ENCODE peak calls at places on chromosomes 7 and 10, in four cellular contexts. H, Y, I and P are unnamed samples.

GRCh38 chr10:121168513-121169216 is 317.5 kb downstream of the WDR11 start:
- DNase-seq in I (peak; percentile 57), Y (no peak), H (no peak), P (no peak)

GRCh38 chr7:69893915-69894314 is 295.6 kb downstream of the AUTS2 start:
- DNase-seq in H (no peak), Y (no peak), I (no peak), P (no peak)

GRCh38 chr7:19919156-19920085 is 146.0 kb upstream of the TMEM196 start:
- DNase-seq in Y (no peak), I (no peak), H (no peak), P (no peak)

GRCh38 chr10:95260397-95260881 is 30.4 kb downstream of the PDLIM1 start:
- DNase-seq in H (no peak), I (no peak), Y (no peak), P (peak; percentile 73)

GRCh38 chr7:130919316-130920103 is 185.5 kb upstream of the KLF14 start:
- DNase-seq in I (no peak), H (no peak), Y (no peak), P (no peak)

GRCh38 chr10:78972947-78973900 is 95.5 kb upstream of the ZMIZ1 start:
- DNase-seq in H (peak; percentile 80), I (peak; percentile 87), Y (peak; percentile 56), P (peak; percentile 96)

GRCh38 chr10:79159141-79159619 is 90.4 kb downstream of the ZMIZ1 start:
- DNase-seq in I (no peak), H (no peak), Y (no peak), P (no peak)

GRCh38 chr7:156556083-156556482 is 84.5 kb upstream of the RNF32 start:
- DNase-seq in Y (no peak), H (no peak), I (no peak), P (no peak)

GRCh38 chr7:125391921-125392320 is 462.3 kb upstream of the POT1 start:
- DNase-seq in I (no peak), Y (no peak), H (no peak), P (no peak)

GRCh38 chr7:151428393-151429231 is 11.3 kb downstream of the CRYGN start:
- DNase-seq in Y (no peak), I (no peak), H (no peak), P (no peak)

GRCh38 chr7:12391922-12392615 is 11.6 kb downstream of the VWDE start:
- DNase-seq in Y (no peak), H (no peak), I (no peak), P (no peak)

GRCh38 chr7:2757904-2758672 is 70.1 kb downstream of the AMZ1 start:
- DNase-seq in H (peak; percentile 86), Y (no peak), I (no peak), P (no peak)

GRCh38 chr10:70537398-70538194 is 59.0 kb downstream of the PALD1 start:
- DNase-seq in I (peak; percentile 83), Y (no peak), H (no peak), P (no peak)

GRCh38 chr7:134943785-134944400 is 42.4 kb upstream of the AGBL3 start:
- DNase-seq in H (no peak), Y (no peak), I (no peak), P (no peak)

GRCh38 chr7:52758337-52758736 is 277.1 kb upstream of the POM121L12 start:
- DNase-seq in Y (no peak), H (no peak), I (no peak), P (no peak)

GRCh38 chr7:50393547-50394252 is 56.5 kb downstream of the FIGNL1 start:
- DNase-seq in I (no peak), Y (no peak), H (no peak), P (no peak)

GRCh38 chr7:7977774-7978173 is 9.2 kb downstream of the GLCCI1 start:
- DNase-seq in I (no peak), H (no peak), Y (no peak), P (no peak)

GRCh38 chr10:84574101-84574500 is 245.7 kb downstream of the CCSER2 start:
- DNase-seq in Y (no peak), I (no peak), H (no peak), P (no peak)

GRCh38 chr10:44651834-44652233 is 259.3 kb upstream of the TMEM72 start:
- DNase-seq in H (no peak), I (no peak), Y (no peak), P (no peak)

GRCh38 chr7:112105584-112106540 is 100.3 kb downstream of the DOCK4 start:
- DNase-seq in Y (no peak), I (no peak), H (no peak), P (no peak)

GRCh38 chr7:100489824-100490223 is 6.1 kb downstream of the NYAP1 start:
- DNase-seq in H (peak; percentile 77), Y (no peak), I (peak; percentile 89), P (peak; percentile 90)

GRCh38 chr10:3397231-3397630 is 224.6 kb upstream of the PITRM1 start:
- DNase-seq in Y (no peak), I (no peak), H (no peak), P (no peak)

GRCh38 chr10:29295813-29296212 is 6.9 kb downstream of the LYZL1 start:
- DNase-seq in Y (no peak), H (no peak), I (no peak), P (peak; percentile 27)

GRCh38 chr7:105760549-105761447 is 115.6 kb downstream of the ATXN7L1 start:
- DNase-seq in I (no peak), Y (no peak), H (no peak), P (no peak)

GRCh38 chr7:36315309-36315948 is 74.2 kb upstream of the ANLN start:
- DNase-seq in I (no peak), Y (no peak), H (no peak), P (no peak)

DNA sequence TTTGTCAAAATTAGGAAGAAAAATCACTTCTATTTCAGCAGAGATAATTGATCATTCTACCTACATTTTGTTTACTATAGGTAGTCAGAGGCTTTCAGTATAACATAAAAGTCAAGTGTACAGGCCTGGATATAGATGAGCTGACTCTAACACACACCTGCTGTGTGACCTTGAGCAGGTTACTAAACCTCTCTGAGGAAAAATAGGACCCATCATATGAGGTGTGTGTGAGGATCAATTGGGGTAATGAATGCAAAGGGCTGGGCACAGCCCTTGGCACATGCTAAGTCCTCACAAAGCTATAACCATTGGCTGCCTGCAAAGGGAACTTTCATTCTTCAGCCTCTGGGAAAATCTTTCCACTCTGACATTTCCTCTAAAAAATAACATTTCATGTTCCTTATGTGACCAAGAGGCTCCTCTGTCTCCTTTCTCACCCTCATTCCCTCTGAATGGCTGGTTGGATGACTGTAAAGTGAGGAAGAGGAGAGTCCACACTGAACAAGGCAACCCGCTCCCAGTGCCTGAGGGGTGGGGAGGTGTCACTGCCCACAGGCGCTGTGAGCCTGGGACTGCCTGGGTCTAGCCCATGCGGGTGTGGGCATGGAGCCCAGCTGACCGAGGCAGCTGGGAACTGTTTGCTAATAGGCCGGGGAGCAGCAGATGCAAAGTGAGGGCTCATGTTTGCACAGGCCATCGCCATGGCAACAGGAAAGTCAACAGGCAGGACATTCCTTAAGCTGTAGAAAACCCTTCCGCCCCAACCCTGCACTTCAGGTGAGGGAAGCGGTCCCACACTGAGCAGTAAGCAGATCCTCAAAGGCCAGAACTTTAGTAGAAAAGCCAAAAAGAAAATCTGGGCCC is 36.8 kb downstream of the MYOF start:
- DNase-seq in H (peak; percentile 98), I (peak; percentile 99), Y (peak; percentile 95), P (peak; percentile 97)
- TF ChIP-seq CTCF in H (no peak), I (no peak), Y (no peak), P (no peak)

GRCh38 chr7:116954443-116954838 is 1.1 kb downstream of the ST7 start:
- DNase-seq in I (no peak), H (no peak), Y (no peak), P (no peak)

GRCh38 chr7:116953727-116954442 is 584 bp downstream of the ST7 start:
- DNase-seq in H (peak; percentile 63), I (peak; percentile 74), Y (peak; percentile 59), P (peak; percentile 89)

GRCh38 chr7:116951366-116952292 is 1.7 kb upstream of the ST7 start:
- DNase-seq in H (no peak), Y (no peak), I (no peak), P (no peak)

GRCh38 chr7:116953372-116953726 is at the start of gene ST7:
- DNase-seq in H (no peak), Y (no peak), I (peak; percentile 61), P (peak; percentile 88)

DNA sequence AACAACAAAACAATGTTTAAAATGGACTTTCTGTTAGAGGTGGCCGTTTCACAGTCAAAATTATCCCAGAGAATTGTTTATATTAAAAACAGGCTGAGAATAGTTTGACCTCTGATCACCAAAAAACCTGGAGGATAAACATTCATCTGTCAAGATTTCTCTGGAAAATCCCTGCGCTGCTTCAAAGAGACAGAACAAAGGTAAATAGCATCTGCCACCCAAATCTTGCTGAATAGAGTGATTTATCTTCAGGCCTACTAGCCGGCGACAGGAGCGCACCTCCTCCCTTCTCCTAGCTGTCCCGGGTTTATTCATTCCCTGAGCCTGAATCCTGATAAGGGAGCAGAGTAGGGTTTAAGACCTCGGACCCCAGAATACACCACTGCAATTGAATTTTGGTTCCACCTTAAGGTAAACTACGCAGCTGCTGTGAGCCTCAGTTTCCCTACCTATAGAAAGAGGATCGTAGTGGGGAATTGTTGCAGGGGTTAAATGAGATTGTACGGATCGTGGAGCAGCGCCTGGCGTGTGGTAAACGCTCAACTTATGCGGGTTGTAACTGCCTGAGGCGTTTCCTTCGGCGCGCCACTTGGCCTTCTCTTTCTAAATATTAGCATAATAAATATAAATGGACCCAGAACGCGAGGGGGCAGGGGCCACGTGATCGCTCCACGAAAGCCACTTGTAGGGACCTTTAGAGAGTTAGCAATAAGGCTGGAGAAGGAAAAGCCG is 495 bp upstream of the ST7 start:
- DNase-seq in Y (peak; percentile 85), I (peak; percentile 38), H (no peak), P (peak; percentile 85)
- TF ChIP-seq CTCF in Y (no peak), I (no peak), H (no peak), P (no peak)

DNA sequence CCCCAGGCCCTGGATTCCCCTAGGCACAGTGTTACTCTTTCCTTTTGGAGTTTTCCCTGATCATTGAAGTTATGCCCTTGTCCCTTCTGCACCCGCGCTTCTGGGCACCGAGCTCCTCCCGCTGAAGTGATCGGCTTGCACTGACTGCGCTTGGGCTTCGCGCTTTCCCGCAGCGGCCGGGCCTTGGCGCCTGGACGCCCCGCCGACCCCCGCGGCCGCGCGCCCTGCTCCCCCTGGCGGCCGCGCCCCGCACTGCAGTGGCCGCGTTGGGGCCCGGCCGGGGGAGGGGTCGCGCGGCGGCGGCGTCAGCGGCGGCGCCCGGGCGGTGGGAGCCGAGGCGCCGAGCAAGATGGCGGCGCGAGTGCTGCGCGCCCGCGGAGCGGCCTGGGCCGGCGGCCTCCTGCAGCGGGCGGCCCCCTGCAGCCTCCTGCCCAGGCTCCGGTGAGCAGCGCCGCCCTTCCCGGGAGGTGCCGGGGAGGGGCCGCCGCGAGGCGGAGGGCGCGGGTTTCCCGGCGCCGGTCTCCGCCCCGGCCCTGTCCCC is at the start of gene NIPSNAP2:
- DNase-seq in H (no peak), I (peak; percentile 72), Y (peak; percentile 42), P (peak; percentile 91)
- TF ChIP-seq CTCF in H (peak; percentile 22), I (peak; percentile 55), Y (peak; percentile 28), P (peak; percentile 62)

GRCh38 chr7:14739496-14740185 is 162.9 kb downstream of the DGKB start:
- DNase-seq in I (no peak), H (no peak), Y (no peak), P (no peak)

GRCh38 chr7:14740606-14741005 is 161.9 kb downstream of the DGKB start:
- DNase-seq in I (no peak), Y (no peak), H (no peak), P (no peak)

GRCh38 chr7:14738086-14738485 is 164.5 kb downstream of the DGKB start:
- DNase-seq in H (no peak), I (no peak), Y (no peak), P (no peak)

GRCh38 chr7:14734839-14735321 is 167.7 kb downstream of the DGKB start:
- DNase-seq in H (no peak), I (peak; percentile 86), Y (no peak), P (no peak)
- TF ChIP-seq CTCF in H (peak; percentile 15), I (peak; percentile 73), Y (no peak), P (peak; percentile 27)